ENCODE peak calls at places on chromosomes 1 and 21, in seven cellular contexts. One of them, this sample, is unnamed.

GRCh38 chr1:222335586-222335985 is 212.3 kb downstream of the HHIPL2 start:
- DNase-seq in central memory CD4-positive, alpha-beta T cell: no peak
- DNase-seq in thyroid gland: no peak
- DNase-seq in left colon: no peak
- DNase-seq in neuronal stem cell: no peak
- DNase-seq in NCI-H2029 treated with DMSO at 0.1 percent for 48 hours: no peak
- DNase-seq in T-helper 2 cell: no peak
- DNase-seq in this sample: no peak

GRCh38 chr1:178057863-178058576 is 35.9 kb upstream of the RASAL2 start:
- DNase-seq in central memory CD4-positive, alpha-beta T cell: no peak
- DNase-seq in thyroid gland: no peak
- DNase-seq in left colon: no peak
- DNase-seq in neuronal stem cell: no peak
- DNase-seq in NCI-H2029 treated with DMSO at 0.1 percent for 48 hours: no peak
- DNase-seq in T-helper 2 cell: no peak
- DNase-seq in this sample: peak

GRCh38 chr1:33366766-33367487 is 46.0 kb upstream of the A3GALT2 start:
- DNase-seq in central memory CD4-positive, alpha-beta T cell: no peak
- DNase-seq in thyroid gland: no peak
- DNase-seq in left colon: no peak
- DNase-seq in neuronal stem cell: no peak
- DNase-seq in NCI-H2029 treated with DMSO at 0.1 percent for 48 hours: no peak
- DNase-seq in T-helper 2 cell: no peak
- DNase-seq in this sample: no peak

GRCh38 chr1:181159451-181160151 is 71.1 kb downstream of the IER5 start:
- DNase-seq in central memory CD4-positive, alpha-beta T cell: peak
- DNase-seq in thyroid gland: no peak
- DNase-seq in left colon: peak
- DNase-seq in neuronal stem cell: no peak
- DNase-seq in NCI-H2029 treated with DMSO at 0.1 percent for 48 hours: no peak
- DNase-seq in T-helper 2 cell: no peak
- DNase-seq in this sample: no peak

GRCh38 chr1:23720256-23720995 is 22.8 kb upstream of the ELOA start:
- DNase-seq in central memory CD4-positive, alpha-beta T cell: peak
- DNase-seq in thyroid gland: no peak
- DNase-seq in left colon: no peak
- DNase-seq in neuronal stem cell: no peak
- DNase-seq in NCI-H2029 treated with DMSO at 0.1 percent for 48 hours: no peak
- DNase-seq in T-helper 2 cell: no peak
- DNase-seq in this sample: no peak

GRCh38 chr1:15714438-15715136 is 21.5 kb upstream of the SLC25A34 start:
- DNase-seq in central memory CD4-positive, alpha-beta T cell: no peak
- DNase-seq in thyroid gland: peak
- DNase-seq in left colon: no peak
- DNase-seq in neuronal stem cell: no peak
- DNase-seq in NCI-H2029 treated with DMSO at 0.1 percent for 48 hours: no peak
- DNase-seq in T-helper 2 cell: no peak
- DNase-seq in this sample: no peak

GRCh38 chr21:37749132-37749531 is 167.1 kb downstream of the KCNJ6 start:
- DNase-seq in central memory CD4-positive, alpha-beta T cell: no peak
- DNase-seq in thyroid gland: no peak
- DNase-seq in left colon: no peak
- DNase-seq in neuronal stem cell: no peak
- DNase-seq in NCI-H2029 treated with DMSO at 0.1 percent for 48 hours: no peak
- DNase-seq in T-helper 2 cell: no peak
- DNase-seq in this sample: no peak

GRCh38 chr1:37497832-37498231 is 16.7 kb downstream of the MEAF6 start:
- DNase-seq in central memory CD4-positive, alpha-beta T cell: no peak
- DNase-seq in thyroid gland: peak
- DNase-seq in left colon: peak
- DNase-seq in neuronal stem cell: no peak
- DNase-seq in NCI-H2029 treated with DMSO at 0.1 percent for 48 hours: peak
- DNase-seq in T-helper 2 cell: no peak
- DNase-seq in this sample: peak

GRCh38 chr1:46615735-46616134 is 876 bp downstream of the MOB3C start:
- DNase-seq in central memory CD4-positive, alpha-beta T cell: no peak
- DNase-seq in thyroid gland: peak
- DNase-seq in left colon: no peak
- DNase-seq in neuronal stem cell: no peak
- DNase-seq in NCI-H2029 treated with DMSO at 0.1 percent for 48 hours: no peak
- DNase-seq in T-helper 2 cell: no peak
- DNase-seq in this sample: no peak

This sample was measured in body of pancreas.